ENCODE peak calls at places on chromosomes 5 and 9, in nine cellular contexts. W is tibial nerve, H is ovary, T is prostate gland, M is stomach, R is adrenal gland, J is Peyer's patch, A is gastrocnemius medialis, Q is heart left ventricle. S is an unnamed sample.

GRCh38 chr5:15333091-15333490 is 166.9 kb upstream of the FBXL7 start:
- DNase-seq in W (no peak), H (no peak), T (no peak), M (no peak), R (no peak), J (no peak), A (no peak), Q (no peak), S (no peak)

GRCh38 chr5:40655138-40655537 is 24.6 kb upstream of the PTGER4 start:
- DNase-seq in W (no peak), H (no peak), T (no peak), M (no peak), R (no peak), J (no peak), A (no peak), Q (no peak), S (no peak)

GRCh38 chr5:141654298-141654697 is 3.1 kb upstream of the FCHSD1 start:
- DNase-seq in W (no peak), H (no peak), T (no peak), M (no peak), R (no peak), J (no peak), A (no peak), Q (no peak), S (no peak)

GRCh38 chr5:7548576-7548975 is 152.6 kb downstream of the ADCY2 start:
- DNase-seq in W (no peak), H (no peak), T (no peak), M (no peak), R (no peak), J (no peak), A (no peak), Q (no peak), S (no peak)

GRCh38 chr9:121353246-121353975 is 16.6 kb downstream of the STOM start:
- DNase-seq in W (no peak), H (no peak), T (no peak), M (no peak), R (no peak), J (no peak), A (no peak), Q (no peak), S (no peak)

GRCh38 chr9:2677927-2678889 is 39.1 kb upstream of the KCNV2 start:
- DNase-seq in W (no peak), H (no peak), T (peak; percentile 67), M (no peak), R (no peak), J (no peak), A (no peak), Q (no peak), S (no peak)

GRCh38 chr5:78204241-78204640 is 90.3 kb downstream of the AP3B1 start:
- DNase-seq in W (no peak), H (no peak), T (no peak), M (no peak), R (no peak), J (no peak), A (no peak), Q (no peak), S (no peak)

GRCh38 chr9:110116543-110116885 is 91.4 kb downstream of the C9orf152 start:
- DNase-seq in W (no peak), H (no peak), T (no peak), M (no peak), R (no peak), J (no peak), A (peak; percentile 26), Q (no peak), S (no peak)

GRCh38 chr5:32090026-32090754 is 83.9 kb downstream of the GOLPH3 start:
- DNase-seq in W (no peak), H (no peak), T (no peak), M (no peak), R (no peak), J (no peak), A (no peak), Q (no peak), S (no peak)

GRCh38 chr9:80957806-80958205 is 731.5 kb downstream of the TLE1 start:
- DNase-seq in W (no peak), H (no peak), T (no peak), M (no peak), R (no peak), J (no peak), A (no peak), Q (no peak), S (no peak)

GRCh38 chr5:27124590-27124989 is 86.2 kb upstream of the CDH9 start:
- DNase-seq in W (no peak), H (no peak), T (no peak), M (no peak), R (no peak), J (no peak), A (no peak), Q (no peak), S (no peak)

GRCh38 chr5:6145616-6146237 is 232.6 kb downstream of the MED10 start:
- DNase-seq in W (no peak), H (no peak), T (no peak), M (no peak), R (no peak), J (no peak), A (no peak), Q (no peak), S (no peak)

GRCh38 chr5:74357827-74358226 is 282.7 kb downstream of the ENC1 start:
- DNase-seq in W (no peak), H (no peak), T (no peak), M (no peak), R (no peak), J (no peak), A (no peak), Q (no peak), S (no peak)

GRCh38 chr5:1540831-1541661 is 17.3 kb upstream of the LPCAT1 start:
- DNase-seq in W (no peak), H (peak; percentile 8), T (no peak), M (no peak), R (no peak), J (peak; percentile 34), A (no peak), Q (no peak), S (peak; percentile 57)

GRCh38 chr5:68316469-68316868 is 100.9 kb downstream of the PIK3R1 start:
- DNase-seq in W (no peak), H (no peak), T (no peak), M (no peak), R (no peak), J (no peak), A (no peak), Q (no peak), S (no peak)

GRCh38 chr5:113020461-113021273 is 44.1 kb downstream of the DCP2 start:
- DNase-seq in W (no peak), H (no peak), T (no peak), M (no peak), R (no peak), J (no peak), A (no peak), Q (no peak), S (no peak)

GRCh38 chr5:165209101-165209727 is 1703.8 kb downstream of the MAT2B start:
- DNase-seq in W (no peak), H (no peak), T (no peak), M (no peak), R (no peak), J (no peak), A (no peak), Q (no peak), S (no peak)

GRCh38 chr9:3181049-3181953 is 337.4 kb upstream of the PUM3 start:
- DNase-seq in W (no peak), H (peak; percentile 16), T (peak; percentile 53), M (peak; percentile 39), R (peak; percentile 18), J (peak; percentile 45), A (no peak), Q (no peak), S (no peak)

GRCh38 chr5:83029912-83030311 is 47.3 kb downstream of the TMEM167A start:
- DNase-seq in W (no peak), H (no peak), T (no peak), M (no peak), R (no peak), J (no peak), A (no peak), Q (no peak), S (no peak)

DNA sequence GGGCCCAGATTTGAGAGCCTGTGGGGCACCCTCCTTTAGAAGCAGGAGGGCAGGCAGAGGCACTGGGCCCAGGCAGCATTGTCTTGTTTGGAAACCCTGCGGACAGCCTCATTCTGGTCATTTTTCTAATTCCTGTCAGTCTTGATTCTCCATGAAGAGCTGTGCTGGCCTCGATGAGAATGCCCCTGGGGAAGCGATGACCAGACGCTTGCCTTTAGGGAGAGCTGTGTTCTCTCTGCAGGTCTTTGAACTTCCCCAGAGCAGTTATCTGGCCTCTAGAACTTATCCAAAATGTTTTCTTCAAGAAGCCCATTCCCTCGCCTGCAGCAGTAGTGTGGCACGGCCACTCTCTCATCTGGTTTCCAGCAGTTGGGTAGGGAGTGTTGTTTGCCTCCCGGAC is 117.8 kb upstream of the PTCH1 start:
- DNase-seq in W (no peak), H (no peak), T (no peak), M (no peak), R (no peak), J (no peak), A (no peak), Q (no peak), S (no peak)
- TF ChIP-seq POLR2A in W (no peak), H (no peak), T (no peak), M (no peak), R (no peak), J (no peak), A (no peak), Q (no peak), S (no peak)

DNA sequence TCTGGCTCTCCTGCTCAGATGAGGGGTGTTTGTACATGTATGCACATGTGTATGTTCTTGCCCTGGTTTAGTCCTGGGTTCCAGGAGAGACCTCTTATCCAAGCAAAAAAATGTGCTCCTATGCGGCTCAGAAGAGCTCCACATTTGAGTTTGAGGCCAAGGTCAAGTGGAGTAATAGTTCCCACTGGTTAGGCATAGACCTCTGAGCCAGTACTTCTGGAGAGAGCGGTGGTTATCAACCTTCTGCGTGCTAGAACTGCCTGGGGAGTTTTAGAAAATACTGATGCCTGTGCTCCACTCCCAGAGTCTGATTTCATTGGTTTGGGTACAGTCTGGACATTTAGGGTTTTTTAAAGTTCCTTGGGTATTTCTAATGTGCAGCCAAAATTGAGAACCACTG is 51.5 kb downstream of the LIX1 start:
- DNase-seq in W (no peak), H (no peak), T (no peak), M (no peak), R (no peak), J (no peak), A (no peak), Q (no peak), S (no peak)
- H3K36me3 ChIP-seq in W (no peaks in the 10 kb centered on the region), H (no peaks in the 10 kb centered on the region), T (no peaks in the 10 kb centered on the region), M (no peaks in the 10 kb centered on the region), R (no peaks in the 10 kb centered on the region), J (no peaks in the 10 kb centered on the region), A (no peaks in the 10 kb centered on the region), Q (no peaks in the 10 kb centered on the region), S (no peaks in the 10 kb centered on the region)

GRCh38 chr5:14272548-14273205 is 129.5 kb downstream of the TRIO start:
- DNase-seq in W (no peak), H (no peak), T (no peak), M (no peak), R (no peak), J (no peak), A (no peak), Q (no peak), S (no peak)
- H3K27ac ChIP-seq in W (no peak overlapping the region), H (no peak overlapping the region), T (peak overlapping the region; percentile 61), M (no peak overlapping the region), R (no peak overlapping the region), J (no peak overlapping the region), A (no peak overlapping the region), Q (no peak overlapping the region), S (no peak overlapping the region)

DNA sequence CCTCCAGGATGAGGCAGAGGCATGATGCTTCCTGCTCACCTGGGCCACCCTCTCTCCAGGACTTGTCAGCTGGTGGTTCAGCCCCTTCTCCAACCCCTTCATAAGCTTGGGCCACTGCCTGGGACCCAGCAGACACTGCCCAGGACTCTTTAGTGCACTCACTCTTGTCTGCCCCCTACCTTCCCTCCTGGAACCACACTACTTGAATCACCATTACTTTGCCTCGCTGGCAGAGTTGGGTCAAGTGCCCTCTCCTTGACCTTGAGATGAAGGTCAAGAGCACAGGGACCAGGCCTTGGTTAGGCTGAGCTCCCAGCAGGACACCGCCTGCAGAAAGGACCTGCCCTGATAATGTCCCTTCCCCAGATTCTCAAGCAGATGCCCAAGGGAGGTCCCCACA is 8.5 kb upstream of the ENDOG start:
- DNase-seq in W (no peak), H (no peak), T (no peak), M (no peak), R (no peak), J (no peak), A (no peak), Q (no peak), S (no peak)
- TF ChIP-seq POLR2A in W (no peak), H (no peak), T (no peak), M (no peak), R (no peak), J (no peak), A (no peak), Q (no peak), S (no peak)

S was measured in suprapubic skin.